ENCODE peak calls at places on chromosomes 12 and 14, in six cellular contexts. T is left ventricle myocardium inferior, C is tibial artery, W is K562, Z is gastrocnemius medialis, N is ovary. Q is an unnamed sample.

GRCh38 chr12:82596484-82596883 is 90.2 kb upstream of the TMTC2 start:
- DNase-seq in T (no peak), C (no peak), W (no peak), Z (no peak), N (no peak), Q (no peak)

GRCh38 chr14:76314521-76314951 is 61.4 kb upstream of the ESRRB start:
- DNase-seq in T (no peak), C (peak; percentile 32), W (no peak), Z (no peak), N (no peak), Q (no peak)

GRCh38 chr14:68926236-68926635 is 52.9 kb downstream of the ACTN1 start:
- DNase-seq in T (no peak), C (no peak), W (no peak), Z (no peak), N (no peak), Q (no peak)

GRCh38 chr14:32137883-32138282 is 60.8 kb downstream of the ARHGAP5 start:
- DNase-seq in T (no peak), C (no peak), W (no peak), Z (no peak), N (no peak), Q (no peak)

GRCh38 chr14:84410344-84410743 is 1119.6 kb upstream of the FLRT2 start:
- DNase-seq in T (no peak), C (no peak), W (no peak), Z (no peak), N (no peak), Q (no peak)

GRCh38 chr12:25789520-25789919 is 169.0 kb upstream of the RASSF8 start:
- DNase-seq in T (no peak), C (no peak), W (no peak), Z (no peak), N (no peak), Q (no peak)

GRCh38 chr14:93543766-93544165 is 113.0 kb downstream of the UNC79 start:
- DNase-seq in T (no peak), C (no peak), W (peak; percentile 4), Z (no peak), N (no peak), Q (no peak)

GRCh38 chr12:121448771-121449315 is 48.9 kb downstream of the RNF34 start:
- DNase-seq in T (no peak), C (no peak), W (no peak), Z (no peak), N (no peak), Q (no peak)

GRCh38 chr12:101172316-101172715 is 37.7 kb downstream of the SLC5A8 start:
- DNase-seq in T (no peak), C (no peak), W (peak; percentile 27), Z (no peak), N (no peak), Q (no peak)

GRCh38 chr14:94964181-94964580 is 193.1 kb downstream of the DICER1 start:
- DNase-seq in T (no peak), C (no peak), W (no peak), Z (no peak), N (no peak), Q (no peak)

GRCh38 chr12:124700810-124701594 is 133.6 kb upstream of the NCOR2 start:
- DNase-seq in T (no peak), C (peak; percentile 79), W (no peak), Z (no peak), N (no peak), Q (no peak)

GRCh38 chr12:11778703-11779102 is 129.2 kb downstream of the ETV6 start:
- DNase-seq in T (no peak), C (no peak), W (no peak), Z (no peak), N (no peak), Q (no peak)

GRCh38 chr12:93776581-93777018 is 99.4 kb downstream of the CRADD start:
- DNase-seq in T (no peak), C (no peak), W (no peak), Z (no peak), N (no peak), Q (no peak)

GRCh38 chr12:107369006-107369405 is 275.7 kb upstream of the CRY1 start:
- DNase-seq in T (no peak), C (no peak), W (no peak), Z (no peak), N (no peak), Q (no peak)

GRCh38 chr12:109291531-109292341 is 17.3 kb downstream of the FOXN4 start:
- DNase-seq in T (peak; percentile 74), C (peak; percentile 77), W (no peak), Z (no peak), N (no peak), Q (peak; percentile 47)

GRCh38 chr14:92552066-92552465 is 38.5 kb downstream of the RIN3 start:
- DNase-seq in T (no peak), C (no peak), W (no peak), Z (no peak), N (no peak), Q (no peak)

GRCh38 chr14:64209428-64210165 is 84.6 kb downstream of the ESR2 start:
- DNase-seq in T (peak; percentile 64), C (no peak), W (no peak), Z (peak; percentile 56), N (peak; percentile 79), Q (no peak)

GRCh38 chr12:14059538-14059937 is 78.1 kb upstream of the GRIN2B start:
- DNase-seq in T (no peak), C (no peak), W (no peak), Z (no peak), N (no peak), Q (no peak)

GRCh38 chr12:63450821-63451220 is 217.5 kb downstream of the DPY19L2 start:
- DNase-seq in T (no peak), C (no peak), W (no peak), Z (no peak), N (no peak), Q (no peak)

GRCh38 chr12:106106892-106107291 is 31.9 kb downstream of the NUAK1 start:
- DNase-seq in T (no peak), C (no peak), W (no peak), Z (no peak), N (no peak), Q (no peak)

GRCh38 chr12:65121049-65121955 is at the start of gene WIF1:
- DNase-seq in T (no peak), C (peak; percentile 63), W (no peak), Z (no peak), N (no peak), Q (peak; percentile 46)

GRCh38 chr14:93811020-93811419 is 22.7 kb upstream of the PRIMA1 start:
- DNase-seq in T (no peak), C (no peak), W (no peak), Z (no peak), N (no peak), Q (no peak)

GRCh38 chr12:104282109-104282508 is 21.4 kb upstream of the EID3 start:
- DNase-seq in T (no peak), C (no peak), W (no peak), Z (no peak), N (no peak), Q (no peak)

GRCh38 chr12:110451263-110451662 is 1.1 kb upstream of the ARPC3 start:
- DNase-seq in T (no peak), C (no peak), W (no peak), Z (no peak), N (no peak), Q (no peak)

GRCh38 chr12:87678453-87678852 is 350.7 kb downstream of the C12orf50 start:
- DNase-seq in T (no peak), C (no peak), W (no peak), Z (no peak), N (no peak), Q (no peak)

GRCh38 chr12:52519826-52520662 is at the start of gene KRT5:
- DNase-seq in T (no peak), C (no peak), W (no peak), Z (no peak), N (no peak), Q (peak; percentile 20)

GRCh38 chr12:52517888-52518287 is 2.3 kb downstream of the KRT5 start:
- DNase-seq in T (no peak), C (no peak), W (no peak), Z (no peak), N (no peak), Q (no peak)

GRCh38 chr12:52517005-52517835 is 3.0 kb downstream of the KRT5 start:
- DNase-seq in T (no peak), C (no peak), W (no peak), Z (no peak), N (no peak), Q (no peak)

GRCh38 chr12:52521175-52521574 is 981 bp upstream of the KRT5 start:
- DNase-seq in T (no peak), C (no peak), W (no peak), Z (no peak), N (no peak), Q (no peak)

DNA sequence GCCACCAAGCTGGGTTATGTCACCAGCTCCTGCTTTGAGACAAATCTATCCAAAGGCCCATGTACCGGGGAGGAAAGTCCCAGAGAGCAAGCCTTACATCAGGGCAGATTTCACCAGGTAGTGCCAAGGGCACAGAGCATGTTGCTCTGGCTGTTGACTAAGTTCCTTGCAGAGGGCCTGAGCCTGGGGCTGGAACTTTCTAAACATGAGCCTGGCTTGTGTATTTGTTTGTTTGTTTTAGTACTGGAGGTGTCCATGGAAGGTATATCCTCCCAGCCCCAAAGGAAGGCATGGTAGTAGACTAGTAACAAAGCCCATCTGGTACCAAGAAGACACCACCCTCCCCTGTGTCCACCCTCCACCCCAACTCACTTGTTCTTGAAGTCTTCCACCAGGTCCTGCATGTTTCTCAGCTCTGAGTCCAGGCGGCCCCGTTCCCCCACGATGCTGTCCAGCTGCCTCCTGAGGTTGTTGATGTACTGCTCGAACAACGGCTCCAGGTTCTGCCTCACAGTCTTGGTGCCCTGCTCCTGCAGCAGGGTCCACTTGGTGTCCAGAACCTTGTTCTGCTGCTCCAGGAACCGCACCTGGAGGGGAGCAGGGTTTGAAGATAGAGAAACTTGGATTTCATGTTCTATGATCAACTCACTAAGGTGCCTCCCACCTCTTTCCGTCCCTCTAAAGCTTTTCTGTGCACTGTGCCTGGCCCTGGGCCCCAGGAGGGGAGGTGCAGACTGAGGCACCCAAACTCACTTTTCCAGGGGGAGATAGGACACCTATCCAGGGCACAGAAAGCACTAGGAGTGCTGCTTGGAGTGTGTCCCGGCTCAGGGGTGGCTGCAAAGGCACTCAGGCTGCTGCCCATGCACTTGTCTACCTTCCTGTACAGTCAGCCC is 1.4 kb downstream of the KRT5 start:
- DNase-seq in T (no peak), C (no peak), W (no peak), Z (no peak), N (no peak), Q (no peak)
- H3K4me3 ChIP-seq in T (no peak overlapping the region), C (no peak overlapping the region), W (no peak overlapping the region), Z (no peak overlapping the region), N (no peak overlapping the region), Q (no peak overlapping the region)

GRCh38 chr12:57738142-57738474 is 434 bp downstream of the AGAP2 start:
- DNase-seq in T (no peak), C (no peak), W (no peak), Z (no peak), N (no peak), Q (no peak)
- H3K27me3 ChIP-seq in T (peaks cover 95% of the 10 kb centered on the region), C (peaks cover 8% of the 10 kb centered on the region), W (peaks cover 2% of the 10 kb centered on the region), Z (peaks cover 46% of the 10 kb centered on the region), N (peaks cover 7% of the 10 kb centered on the region), Q (no peaks in the 10 kb centered on the region)

GRCh38 chr14:91115986-91116385 is 2.1 kb downstream of the DGLUCY start:
- DNase-seq in T (no peak), C (no peak), W (no peak), Z (no peak), N (no peak), Q (no peak)
- H3K4me3 ChIP-seq in T (peak overlapping the region; percentile 89), C (no peak overlapping the region), W (peak overlapping the region; percentile 47), Z (peak overlapping the region; percentile 84), N (no peak overlapping the region), Q (peak overlapping the region; percentile 70)

DNA sequence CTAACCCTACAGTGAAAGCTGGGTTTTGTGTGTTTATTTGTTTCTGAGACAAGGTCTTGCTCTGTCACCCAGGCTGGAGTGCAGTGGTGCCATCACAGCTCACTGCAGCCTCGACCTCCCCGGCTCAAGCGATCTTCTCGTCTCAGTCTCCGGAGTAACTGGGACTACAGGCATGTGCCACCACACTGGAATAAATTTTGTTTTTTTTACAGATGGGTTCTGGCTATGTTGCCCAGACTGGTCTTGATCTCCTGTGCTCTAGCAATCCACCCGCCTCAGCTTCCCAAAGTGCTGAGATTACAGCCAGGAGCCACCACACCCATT is 26.4 kb downstream of the TBX3 start:
- DNase-seq in T (no peak), C (no peak), W (no peak), Z (no peak), N (no peak), Q (no peak)
- H3K27me3 ChIP-seq in T (peaks cover 76% of the 10 kb centered on the region), C (no peaks in the 10 kb centered on the region), W (no peaks in the 10 kb centered on the region), Z (no peaks in the 10 kb centered on the region), N (no peaks in the 10 kb centered on the region), Q (no peaks in the 10 kb centered on the region)

Q was measured in pancreas.